ENCODE peak calls at places on chromosomes 5 and 9, in six cellular contexts. S, D, N, R, O and A are unnamed samples.

GRCh38 chr9:32487981-32488380 is 38.0 kb downstream of the RIGI start:
- DNase-seq in S (no peak), D (peak; percentile 36), N (no peak), R (no peak), O (no peak), A (no peak)

GRCh38 chr9:99235069-99235468 is 13.0 kb downstream of the SEC61B start:
- DNase-seq in S (no peak), D (no peak), N (no peak), R (no peak), O (no peak), A (no peak)

GRCh38 chr9:81423589-81424326 is 265.6 kb downstream of the TLE1 start:
- DNase-seq in S (no peak), D (no peak), N (no peak), R (no peak), O (no peak), A (no peak)

GRCh38 chr5:38935437-38935836 is 89.6 kb downstream of the OSMR start:
- DNase-seq in S (no peak), D (no peak), N (no peak), R (no peak), O (no peak), A (no peak)

GRCh38 chr9:122125891-122126331 is 32.8 kb upstream of the TTLL11 start:
- DNase-seq in S (no peak), D (peak; percentile 51), N (no peak), R (no peak), O (no peak), A (no peak)

GRCh38 chr5:58042933-58043606 is 416.8 kb downstream of the PLK2 start:
- DNase-seq in S (no peak), D (peak; percentile 22), N (no peak), R (no peak), O (no peak), A (no peak)

GRCh38 chr9:26809795-26810194 is 82.8 kb downstream of the CAAP1 start:
- DNase-seq in S (no peak), D (peak; percentile 16), N (no peak), R (no peak), O (peak; percentile 88), A (no peak)

GRCh38 chr5:173245319-173246134 is 10.5 kb upstream of the NKX2-5 start:
- DNase-seq in S (no peak), D (no peak), N (no peak), R (no peak), O (no peak), A (no peak)

GRCh38 chr5:143124593-143124992 is 278.9 kb downstream of the NR3C1 start:
- DNase-seq in S (peak; percentile 33), D (peak; percentile 90), N (no peak), R (no peak), O (no peak), A (no peak)

GRCh38 chr9:115850548-115851304 is 302.9 kb upstream of the PAPPA start:
- DNase-seq in S (peak; percentile 16), D (peak; percentile 13), N (no peak), R (no peak), O (peak; percentile 81), A (no peak)

GRCh38 chr9:117296453-117296852 is 118.4 kb downstream of the ASTN2 start:
- DNase-seq in S (no peak), D (no peak), N (no peak), R (no peak), O (no peak), A (no peak)

GRCh38 chr5:78341445-78341844 is 19.0 kb upstream of the SCAMP1 start:
- DNase-seq in S (no peak), D (no peak), N (no peak), R (no peak), O (no peak), A (no peak)

GRCh38 chr9:86413966-86414880 is 60.0 kb upstream of the TUT7 start:
- DNase-seq in S (peak; percentile 26), D (peak; percentile 32), N (no peak), R (no peak), O (peak; percentile 55), A (no peak)

GRCh38 chr5:103800728-103801127 is 238.1 kb upstream of the NUDT12 start:
- DNase-seq in S (no peak), D (no peak), N (no peak), R (no peak), O (no peak), A (no peak)

GRCh38 chr9:71764438-71764837 is 3.9 kb downstream of the CEMIP2 start:
- DNase-seq in S (no peak), D (no peak), N (no peak), R (no peak), O (no peak), A (no peak)

GRCh38 chr9:68552700-68553099 is 12.0 kb upstream of the TMEM252 start:
- DNase-seq in S (no peak), D (peak; percentile 77), N (no peak), R (no peak), O (peak; percentile 94), A (no peak)

GRCh38 chr5:175521313-175521833 is 43.0 kb downstream of the SFXN1 start:
- DNase-seq in S (no peak), D (no peak), N (no peak), R (peak; percentile 71), O (no peak), A (no peak)

GRCh38 chr9:95366731-95367325 is 49.3 kb upstream of the FANCC start:
- DNase-seq in S (no peak), D (no peak), N (no peak), R (no peak), O (no peak), A (no peak)

GRCh38 chr5:113169720-113170119 is 193.1 kb downstream of the DCP2 start:
- DNase-seq in S (no peak), D (no peak), N (no peak), R (no peak), O (no peak), A (no peak)

GRCh38 chr5:10328323-10328722 is 20.6 kb upstream of the CMBL start:
- DNase-seq in S (no peak), D (peak; percentile 73), N (no peak), R (no peak), O (peak; percentile 34), A (no peak)

GRCh38 chr9:113973963-113974413 is 97.9 kb downstream of the ZNF618 start:
- DNase-seq in S (no peak), D (no peak), N (no peak), R (no peak), O (peak; percentile 50), A (no peak)

GRCh38 chr5:36156124-36156601 is 4.3 kb downstream of the SKP2 start:
- DNase-seq in S (no peak), D (no peak), N (no peak), R (no peak), O (no peak), A (peak; percentile 30)

GRCh38 chr5:81417052-81417451 is 23.1 kb upstream of the ACOT12 start:
- DNase-seq in S (no peak), D (no peak), N (no peak), R (no peak), O (no peak), A (no peak)